ENCODE peak calls at places on chromosome 19, in eight cellular contexts. A is body of pancreas, V is gastrocnemius medialis, Q is uterus, D is breast epithelium, C is heart left ventricle, E is tibial nerve, S is IMR-90. J is an unnamed sample.

GRCh38 chr19:27529158-27529557 is 1683.8 kb downstream of the UQCRFS1 start:
- DNase-seq in Q (no peak), A (no peak), V (no peak), S (no peak), C (no peak), D (no peak), E (no peak), J (no peak)

GRCh38 chr19:47315125-47315821 is 5.6 kb downstream of the C5AR1 start:
- DNase-seq in D (no peak), E (peak), S (peak), Q (peak), A (peak), C (peak), V (peak), J (no peak)

GRCh38 chr19:7382694-7383093 is 34.0 kb downstream of the ARHGEF18 start:
- DNase-seq in S (no peak), C (no peak), E (no peak), A (no peak), V (no peak), D (no peak), Q (no peak), J (no peak)

GRCh38 chr19:53892981-53893325 is 11.0 kb downstream of the PRKCG start:
- DNase-seq in C (no peak), A (no peak), Q (no peak), D (no peak), S (no peak), V (no peak), E (no peak), J (no peak)

GRCh38 chr19:46186717-46187101 is 38.7 kb downstream of the IGFL2 start:
- DNase-seq in D (no peak), Q (no peak), C (no peak), S (no peak), A (no peak), E (no peak), V (no peak), J (no peak)

GRCh38 chr19:17124025-17124424 is 48.4 kb downstream of the MYO9B start:
- DNase-seq in A (no peak), Q (no peak), V (no peak), D (no peak), S (no peak), C (no peak), E (no peak), J (no peak)

GRCh38 chr19:42277821-42278809 is 9.1 kb downstream of the CIC start:
- DNase-seq in V (no peak), E (no peak), C (no peak), Q (peak), A (peak), D (peak), S (no peak), J (no peak)

GRCh38 chr19:18419195-18419698 is at the start of gene SSBP4:
- DNase-seq in E (peak), S (peak), Q (peak), C (peak), A (peak), V (no peak), D (no peak), J (peak)

GRCh38 chr19:17797397-17798201 is 2.7 kb downstream of the B3GNT3 start:
- DNase-seq in V (no peak), E (no peak), Q (no peak), A (peak), C (no peak), S (no peak), D (no peak), J (no peak)

GRCh38 chr19:34232566-34233481 is 21.5 kb upstream of the GARRE1 start:
- DNase-seq in A (peak), Q (peak), V (no peak), S (peak), E (peak), C (peak), D (no peak), J (peak)

DNA sequence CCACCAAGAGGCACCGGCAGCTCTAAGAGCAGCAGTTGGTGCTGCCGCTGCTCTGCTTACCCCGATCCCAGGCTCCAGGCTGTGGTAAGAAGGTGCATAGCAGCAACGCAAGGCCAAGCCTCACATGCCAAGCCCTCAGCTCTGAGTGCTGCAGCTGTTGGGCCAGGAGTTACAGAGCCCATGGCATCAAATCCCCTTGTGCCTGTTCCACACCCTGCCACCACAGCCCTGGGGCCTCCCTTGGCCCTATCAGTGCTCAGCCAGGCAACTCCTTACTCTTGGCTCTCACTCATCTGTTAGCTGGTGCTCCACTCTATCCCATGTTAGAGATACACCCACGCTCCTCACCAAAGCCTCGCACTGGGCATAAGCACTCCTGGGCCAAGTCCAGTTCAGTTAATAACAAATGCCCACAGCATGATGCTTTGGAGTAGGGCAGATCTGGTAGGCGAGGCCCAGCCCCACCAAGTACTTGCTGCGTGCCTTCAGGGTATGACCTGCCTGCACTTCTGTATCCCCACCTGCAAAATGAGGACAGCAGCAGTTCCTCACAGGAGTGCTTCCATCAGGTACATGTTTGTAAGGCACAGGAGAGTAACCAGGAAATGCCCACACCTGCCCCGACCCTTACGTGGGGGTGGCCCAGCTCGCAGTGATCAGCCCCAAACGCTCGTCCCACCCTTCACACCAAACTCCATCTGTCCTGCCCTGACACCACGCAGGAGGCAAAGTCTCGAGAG is 16.2 kb downstream of the AKAP8L start:
- DNase-seq in Q (no peak), D (no peak), A (no peak), S (no peak), E (no peak), V (peak), C (no peak), J (no peak)
- TF ChIP-seq POLR2A in Q (no peak), D (no peak), A (no peak), S (no peak), E (no peak), V (no peak), C (no peak), J (no peak)

DNA sequence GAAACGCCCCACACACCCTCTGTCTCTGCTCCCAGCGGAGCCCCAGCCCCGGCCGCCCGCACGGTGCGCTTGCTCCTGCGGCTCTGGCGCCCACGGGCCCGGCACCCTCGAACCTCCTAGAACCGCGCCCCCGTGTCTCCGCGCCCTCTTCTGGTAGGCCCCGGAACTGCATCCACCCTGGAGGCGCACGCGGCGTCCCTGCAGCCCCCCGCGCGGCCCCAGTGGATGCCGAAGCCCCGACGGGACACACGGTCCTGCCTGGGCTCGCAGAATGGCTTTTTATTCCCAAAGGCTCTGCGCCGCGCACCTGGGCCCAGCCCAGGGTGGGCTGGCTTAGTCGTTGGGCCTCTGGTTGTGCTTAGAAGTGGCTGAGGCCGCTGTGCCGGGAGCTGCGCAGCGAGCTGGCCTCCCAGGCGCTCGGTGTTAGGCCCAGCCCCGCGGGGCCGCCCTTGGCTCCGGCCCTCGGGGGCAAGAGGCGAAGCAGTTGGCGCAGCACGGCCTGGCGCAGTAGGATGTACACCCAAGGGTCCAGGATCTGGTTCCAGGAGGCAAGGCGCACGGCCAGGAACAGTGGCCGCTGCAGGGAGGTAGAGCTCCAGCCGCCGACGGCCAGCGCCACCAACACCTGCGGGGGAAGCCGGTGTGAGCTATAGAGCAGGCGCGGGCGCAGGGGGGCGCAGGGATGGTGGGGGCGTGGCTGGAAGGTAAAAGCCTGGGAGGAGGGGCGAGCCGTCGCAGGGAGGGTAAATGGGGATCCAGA is 2.8 kb downstream of the PTGER1 start:
- DNase-seq in Q (peak), C (peak), A (peak), V (no peak), D (peak), S (peak), E (peak), J (peak)
- H3K4me3 ChIP-seq in Q (no peak), C (peak), A (no peak), V (peak), D (peak), S (no peak), E (no peak), J (peak)

DNA sequence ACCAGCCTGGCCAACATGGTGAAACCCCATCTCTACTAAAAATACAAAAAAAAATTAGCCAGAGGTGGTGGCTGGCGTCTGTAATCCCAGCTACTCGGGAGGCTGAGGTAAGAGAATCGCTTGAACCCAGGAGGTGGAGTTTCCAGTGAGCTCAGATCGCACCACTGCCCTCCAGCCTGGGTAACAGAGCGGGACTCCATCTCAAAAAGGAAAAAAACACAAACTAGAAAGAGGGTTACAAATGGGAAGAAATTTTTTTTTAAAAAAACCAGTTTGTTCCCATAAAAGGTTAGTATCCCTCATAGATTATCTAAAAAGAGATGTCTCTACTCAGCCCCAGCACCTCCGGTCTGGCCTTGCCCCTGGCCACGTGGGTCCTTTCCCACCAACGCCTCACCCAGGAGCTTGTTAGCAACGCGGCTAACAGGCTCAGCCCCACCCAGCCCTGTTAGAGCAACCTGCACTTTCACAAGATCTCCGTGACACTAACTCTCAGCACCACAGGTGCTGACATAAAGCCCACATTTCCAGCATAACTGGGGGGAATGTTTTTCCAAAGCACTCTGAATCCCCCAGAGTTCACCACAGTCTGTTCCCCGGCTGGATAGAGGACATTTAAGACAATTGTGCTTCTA is 4.3 kb downstream of the DMKN start:
- DNase-seq in A (peak), Q (peak), V (no peak), E (no peak), C (no peak), S (no peak), D (no peak), J (peak)
- TF ChIP-seq POLR2A in A (peak), Q (no peak), V (no peak), E (no peak), C (no peak), S (no peak), D (no peak), J (no peak)

DNA sequence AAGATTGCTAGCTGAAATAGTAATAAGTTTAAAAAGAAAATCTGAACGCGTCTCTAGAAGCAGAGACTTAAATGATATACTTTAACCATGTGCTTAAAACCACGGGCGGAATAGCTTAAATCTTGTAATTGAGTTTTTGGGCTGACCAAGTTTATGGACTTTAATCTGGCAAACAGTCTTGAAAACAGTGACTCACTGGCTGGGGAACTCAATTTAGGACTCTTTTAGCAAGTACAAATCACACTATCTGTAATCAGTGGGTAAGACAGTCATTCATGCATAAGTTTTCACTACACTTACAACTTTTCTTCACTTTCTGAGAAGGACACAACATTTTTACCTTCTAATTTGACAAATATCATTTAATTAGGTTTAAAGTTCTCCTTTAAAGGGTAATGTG is 26.8 kb downstream of the ZNF627 start:
- DNase-seq in Q (no peak), A (no peak), V (no peak), C (no peak), D (no peak), S (peak), E (no peak), J (no peak)
- H3K4me3 ChIP-seq in Q (no peak), A (no peak), V (peak), C (peak), D (peak), S (no peak), E (no peak), J (no peak)

DNA sequence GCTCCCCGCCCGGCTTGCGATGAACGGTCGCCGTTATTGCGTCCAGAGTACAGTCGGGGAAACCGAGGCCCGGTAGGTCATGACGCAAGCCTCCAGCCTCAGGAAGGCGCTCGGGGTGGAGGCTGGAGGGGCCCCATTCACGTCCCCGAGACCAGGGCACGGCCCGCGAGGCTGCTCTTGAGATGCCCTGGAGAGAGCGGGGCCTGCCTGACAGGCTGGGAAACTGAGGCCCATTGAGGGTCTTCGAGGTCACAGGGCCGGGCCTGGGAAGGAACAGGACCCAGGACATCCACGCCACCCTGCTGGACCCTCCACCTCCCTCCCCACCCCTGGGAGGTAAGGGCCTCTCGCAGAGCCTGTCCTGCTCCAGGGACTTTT is 367 bp downstream of the NDUFS7 start:
- DNase-seq in S (no peak), Q (no peak), E (no peak), A (no peak), C (no peak), V (no peak), D (no peak), J (no peak)
- TF ChIP-seq POLR2A in S (no peak), Q (no peak), E (no peak), A (no peak), C (no peak), V (no peak), D (no peak), J (no peak)

GRCh38 chr19:4089400-4089908 is 22.8 kb upstream of the ZBTB7A start:
- DNase-seq in S (no peak), C (no peak), V (no peak), Q (no peak), D (no peak), A (no peak), E (no peak), J (no peak)
- H3K4me3 ChIP-seq in S (no peak), C (peak), V (no peak), Q (no peak), D (no peak), A (no peak), E (no peak), J (no peak)